ENCODE peak calls at places on chromosomes 2 and 18, in ten cellular contexts. L is GM12878, V is mucosa of descending colon, Y is GM13977, P is brain microvascular endothelial cell, X is GM06990, S is glutamatergic neuron, W is MM.1S, O is natural killer cell, I is mesothelial cell of epicardium. E is an unnamed sample.

GRCh38 chr18:5476961-5477800 is 66.6 kb downstream of the EPB41L3 start:
- DNase-seq in L (no peak), V (no peak), Y (no peak), P (peak; percentile 18), X (no peak), S (no peak), W (no peak), O (no peak), I (no peak), E (no peak)

GRCh38 chr2:200615247-200615646 is 29.4 kb downstream of the AOX1 start:
- DNase-seq in L (no peak), V (no peak), Y (no peak), P (peak; percentile 76), X (no peak), S (no peak), W (no peak), O (no peak), I (no peak), E (no peak)

GRCh38 chr2:39469807-39470206 is 32.7 kb upstream of the MAP4K3 start:
- DNase-seq in L (no peak), V (peak; percentile 33), Y (peak; percentile 20), P (peak; percentile 66), X (peak; percentile 52), S (no peak), W (peak; percentile 89), O (no peak), I (no peak), E (no peak)

GRCh38 chr18:79798999-79799370 is 1.2 kb downstream of the KCNG2 start:
- DNase-seq in L (no peak), V (no peak), Y (no peak), P (no peak), X (no peak), S (peak; percentile 62), W (no peak), O (no peak), I (no peak), E (peak; percentile 68)

GRCh38 chr2:146853741-146854444 is 990.9 kb upstream of the ACVR2A start:
- DNase-seq in L (no peak), V (no peak), Y (no peak), P (peak; percentile 36), X (no peak), S (no peak), W (no peak), O (no peak), I (no peak), E (no peak)

GRCh38 chr2:220192994-220193753 is 565.7 kb downstream of the SLC4A3 start:
- DNase-seq in L (no peak), V (no peak), Y (no peak), P (peak; percentile 5), X (no peak), S (no peak), W (no peak), O (no peak), I (no peak), E (no peak)

GRCh38 chr2:1593371-1594205 is 150.7 kb downstream of the PXDN start:
- DNase-seq in L (no peak), V (no peak), Y (no peak), P (peak; percentile 83), X (no peak), S (peak; percentile 94), W (no peak), O (no peak), I (no peak), E (no peak)

GRCh38 chr2:66885775-66886402 is 451.0 kb downstream of the MEIS1 start:
- DNase-seq in L (no peak), V (no peak), Y (no peak), P (no peak), X (no peak), S (no peak), W (no peak), O (no peak), I (no peak), E (no peak)

GRCh38 chr2:25161055-25161781 is 7.2 kb downstream of the POMC start:
- DNase-seq in L (no peak), V (peak; percentile 59), Y (peak; percentile 61), P (no peak), X (peak; percentile 75), S (no peak), W (peak; percentile 27), O (peak; percentile 75), I (no peak), E (no peak)

GRCh38 chr2:56892381-56892780 is 708.6 kb downstream of the CCDC85A start:
- DNase-seq in L (no peak), V (no peak), Y (no peak), P (no peak), X (no peak), S (no peak), W (no peak), O (no peak), I (no peak), E (no peak)

GRCh38 chr2:47218066-47218581 is 63.0 kb upstream of the STPG4 start:
- DNase-seq in L (no peak), V (peak; percentile 78), Y (no peak), P (no peak), X (no peak), S (no peak), W (no peak), O (no peak), I (no peak), E (no peak)

GRCh38 chr2:72793798-72794447 is 31.9 kb downstream of the EXOC6B start:
- DNase-seq in L (no peak), V (no peak), Y (no peak), P (peak; percentile 9), X (no peak), S (no peak), W (no peak), O (no peak), I (no peak), E (no peak)

GRCh38 chr2:177897278-177897677 is 175.3 kb downstream of the PDE11A start:
- DNase-seq in L (no peak), V (no peak), Y (no peak), P (no peak), X (no peak), S (no peak), W (no peak), O (no peak), I (no peak), E (no peak)

GRCh38 chr2:101153077-101153707 is 2.0 kb upstream of the TBC1D8 start:
- DNase-seq in L (no peak), V (no peak), Y (no peak), P (no peak), X (no peak), S (no peak), W (no peak), O (no peak), I (no peak), E (no peak)
- TF ChIP-seq CTCF in L (no peak), V (no peak), Y (no peak), P (no peak), X (no peak), S (no peak), W (no peak), O (no peak), I (no peak), E (no peak)

GRCh38 chr2:59583173-59583765 is 970.2 kb downstream of the BCL11A start:
- DNase-seq in L (no peak), V (no peak), Y (no peak), P (no peak), X (no peak), S (no peak), W (no peak), O (no peak), I (no peak), E (no peak)

GRCh38 chr2:59589881-59590280 is 963.6 kb downstream of the BCL11A start:
- DNase-seq in L (no peak), V (no peak), Y (no peak), P (no peak), X (no peak), S (no peak), W (no peak), O (no peak), I (no peak), E (no peak)

GRCh38 chr2:59590802-59591201 is 962.7 kb downstream of the BCL11A start:
- DNase-seq in L (no peak), V (no peak), Y (no peak), P (no peak), X (no peak), S (no peak), W (no peak), O (no peak), I (no peak), E (no peak)

GRCh38 chr2:59585657-59586056 is 967.8 kb downstream of the BCL11A start:
- DNase-seq in L (no peak), V (no peak), Y (no peak), P (no peak), X (no peak), S (no peak), W (no peak), O (no peak), I (no peak), E (no peak)

DNA sequence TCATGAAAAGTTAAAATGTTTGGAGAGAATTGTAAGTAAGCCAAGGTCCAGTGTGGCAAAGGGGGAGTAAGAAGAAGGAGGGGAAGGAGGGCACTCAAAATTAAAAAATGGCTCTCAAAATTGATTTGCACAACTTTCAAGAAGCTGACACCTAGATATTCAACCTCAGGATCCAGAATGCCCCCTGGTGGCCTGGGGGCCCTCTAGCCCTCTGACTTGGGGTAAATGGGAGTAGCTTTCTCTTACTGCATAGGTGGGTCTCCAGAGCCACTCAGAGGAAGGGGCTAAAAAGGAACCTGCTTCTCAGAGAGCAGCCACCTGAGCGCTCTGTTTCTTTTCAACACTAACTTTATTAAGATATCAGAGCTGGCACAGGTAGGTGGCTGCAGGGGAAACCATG is 968.5 kb downstream of the BCL11A start:
- DNase-seq in L (no peak), V (no peak), Y (no peak), P (no peak), X (no peak), S (no peak), W (peak; percentile 45), O (no peak), I (no peak), E (no peak)
- TF ChIP-seq CTCF in L (peak; percentile 36), V (no peak), Y (no peak), P (no peak), X (peak; percentile 50), S (no peak), W (peak; percentile 47), O (no peak), I (no peak), E (peak; percentile 63)

DNA sequence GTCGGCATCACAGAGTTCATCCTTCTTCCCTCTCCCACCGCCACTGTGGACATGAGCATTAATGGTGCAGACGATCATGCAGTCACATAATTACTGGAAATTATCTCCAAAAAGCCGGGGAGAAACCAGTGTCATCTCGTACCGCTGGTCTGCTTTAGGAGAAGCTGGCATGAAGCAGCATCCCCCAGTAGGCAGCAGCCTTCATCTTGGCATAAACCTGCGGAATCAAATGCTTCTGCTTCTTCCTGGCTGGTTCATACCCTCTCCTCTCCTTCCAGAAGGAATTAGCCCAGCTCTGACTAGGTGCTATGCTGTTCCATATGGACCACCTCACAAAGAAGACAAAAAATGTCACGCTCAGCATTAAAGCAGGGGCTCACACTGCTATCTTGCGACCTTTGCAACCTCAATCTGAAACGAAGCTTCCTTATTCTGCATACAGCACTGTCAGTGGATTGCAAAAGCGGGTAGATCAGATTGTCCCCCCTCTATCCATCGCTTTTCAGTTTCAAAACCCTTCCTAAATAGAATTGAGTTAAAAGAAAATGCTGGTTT is 211.9 kb upstream of the ZNF521 start:
- DNase-seq in L (no peak), V (no peak), Y (no peak), P (no peak), X (no peak), S (no peak), W (no peak), O (no peak), I (no peak), E (no peak)
- TF ChIP-seq CTCF in L (no peak), V (no peak), Y (no peak), P (no peak), X (no peak), S (no peak), W (no peak), O (no peak), I (no peak), E (no peak)

GRCh38 chr2:151437630-151438029 is 27.9 kb downstream of the RIF1 start:
- DNase-seq in L (no peak), V (no peak), Y (peak; percentile 27), P (peak; percentile 18), X (peak; percentile 22), S (no peak), W (peak; percentile 18), O (no peak), I (no peak), E (no peak)
- TF ChIP-seq CTCF in L (peak; percentile 16), V (peak; percentile 25), Y (peak; percentile 46), P (peak; percentile 40), X (peak; percentile 44), S (peak; percentile 95), W (peak; percentile 37), O (peak; percentile 89), I (peak; percentile 98), E (peak; percentile 87)